ENCODE peak calls at places on chromosomes 16 and 17, in five cellular contexts. N is SK-N-MC; G is stimulated activated CD4-positive, alpha-beta T cell treated with anti-CD3 and anti-CD28 coated beads, Interleukin-15, amount 100 ng/mL, for 24 hours; P is midbrain; M is heart left ventricle. S is an unnamed sample.

GRCh38 chr16:11276143-11276879 is at the start of gene PRM2:
- DNase-seq in N (no peak), G (no peak), P (no peak), M (no peak), S (no peak)

GRCh38 chr17:78933025-78933958 is 8.1 kb upstream of the TIMP2 start:
- DNase-seq in N (no peak), G (peak), P (no peak), M (peak), S (peak)

GRCh38 chr17:19329136-19329535 is 33.4 kb downstream of the B9D1 start:
- DNase-seq in N (no peak), G (no peak), P (no peak), M (no peak), S (no peak)

GRCh38 chr17:57092779-57093178 is 7.7 kb downstream of the AKAP1 start:
- DNase-seq in N (no peak), G (no peak), P (peak), M (no peak), S (no peak)

GRCh38 chr17:68315930-68316329 is 24.6 kb downstream of the ARSG start:
- DNase-seq in N (no peak), G (no peak), P (no peak), M (no peak), S (no peak)

GRCh38 chr17:41455236-41455635 is 11.9 kb downstream of the KRT32 start:
- DNase-seq in N (no peak), G (no peak), P (no peak), M (no peak), S (peak)

GRCh38 chr17:41957058-41957868 is 9.3 kb upstream of the CNP start:
- DNase-seq in N (no peak), G (no peak), P (no peak), M (no peak), S (no peak)

GRCh38 chr17:7561589-7562207 is at the start of gene SENP3:
- DNase-seq in N (no peak), G (peak), P (peak), M (peak), S (peak)

GRCh38 chr16:27724491-27724878 is 174.5 kb downstream of the KATNIP start:
- DNase-seq in N (no peak), G (no peak), P (peak), M (no peak), S (peak)

GRCh38 chr17:16912021-16912962 is 59.6 kb downstream of the TNFRSF13B start:
- DNase-seq in N (no peak), G (no peak), P (no peak), M (no peak), S (no peak)

GRCh38 chr17:21382560-21383495 is 6.7 kb downstream of the KCNJ12 start:
- DNase-seq in N (no peak), G (no peak), P (no peak), M (no peak), S (no peak)

S was measured in AG08395.